ENCODE peak calls at places on chromosomes 7 and 10, in four cellular contexts. Y is H1, O is heart left ventricle, I is GM12864. Z is an unnamed sample.

GRCh38 chr10:19811517-19811916 is 4.7 kb upstream of the PLXDC2 start:
- DNase-seq in Y (no peak), O (peak), I (no peak), Z (peak)

GRCh38 chr10:1178506-1178905 is 122.3 kb downstream of the WDR37 start:
- DNase-seq in Y (no peak), O (no peak), I (no peak), Z (no peak)

GRCh38 chr10:118046491-118047362 is at the start of gene RAB11FIP2:
- DNase-seq in Y (peak), O (peak), I (peak), Z (peak)

GRCh38 chr7:51084121-51084520 is 232.5 kb downstream of the COBL start:
- DNase-seq in Y (no peak), O (no peak), I (no peak), Z (no peak)

GRCh38 chr10:79342811-79343541 is 4.3 kb upstream of the PPIF start:
- DNase-seq in Y (no peak), O (no peak), I (no peak), Z (no peak)

GRCh38 chr7:123871998-123872867 is 27.3 kb downstream of the HYAL4 start:
- DNase-seq in Y (peak), O (peak), I (peak), Z (peak)

GRCh38 chr7:26117142-26117807 is 34.7 kb upstream of the NFE2L3 start:
- DNase-seq in Y (no peak), O (no peak), I (no peak), Z (no peak)

GRCh38 chr10:77355844-77356243 is 281.8 kb downstream of the KCNMA1 start:
- DNase-seq in Y (no peak), O (no peak), I (no peak), Z (peak)

GRCh38 chr7:5854738-5855137 is 25.9 kb upstream of the OCM start:
- DNase-seq in Y (no peak), O (no peak), I (no peak), Z (no peak)

GRCh38 chr7:25311346-25311745 is 83.1 kb upstream of the NPVF start:
- DNase-seq in Y (no peak), O (no peak), I (no peak), Z (no peak)

GRCh38 chr10:115427611-115428010 is 334.4 kb downstream of the ATRNL1 start:
- DNase-seq in Y (no peak), O (no peak), I (no peak), Z (no peak)

GRCh38 chr7:28999839-29000238 is 41.7 kb upstream of the TRIL start:
- DNase-seq in Y (no peak), O (no peak), I (no peak), Z (no peak)

GRCh38 chr7:3176112-3176836 is 124.8 kb upstream of the SDK1 start:
- DNase-seq in Y (peak), O (no peak), I (no peak), Z (no peak)

GRCh38 chr10:125554016-125554703 is 128.8 kb downstream of the TEX36 start:
- DNase-seq in Y (no peak), O (no peak), I (no peak), Z (no peak)

GRCh38 chr7:81577642-81578349 is 192.1 kb downstream of the HGF start:
- DNase-seq in Y (no peak), O (no peak), I (no peak), Z (no peak)

GRCh38 chr10:51092402-51092801 is 18.1 kb downstream of the PRKG1 start:
- DNase-seq in Y (no peak), O (peak), I (no peak), Z (peak)

GRCh38 chr10:48464871-48465736 is 139.8 kb downstream of the ARHGAP22 start:
- DNase-seq in Y (no peak), O (peak), I (no peak), Z (no peak)

GRCh38 chr10:21518629-21519321 is 6.7 kb downstream of the SKIDA1 start:
- DNase-seq in Y (no peak), O (no peak), I (no peak), Z (peak)

GRCh38 chr10:133255323-133255722 is 17.7 kb downstream of the VENTX start:
- DNase-seq in Y (no peak), O (no peak), I (no peak), Z (no peak)

GRCh38 chr7:157337316-157338149 is 729 bp downstream of the DNAJB6 start:
- DNase-seq in Y (no peak), O (peak), I (no peak), Z (peak)

GRCh38 chr7:70595741-70596574 is 536.0 kb upstream of the GALNT17 start:
- DNase-seq in Y (no peak), O (no peak), I (no peak), Z (no peak)
- H3K4me3 ChIP-seq in Y (peak), O (peak), I (peak), Z (no peak)

GRCh38 chr7:85018498-85018897 is 168.4 kb downstream of the SEMA3D start:
- DNase-seq in Y (no peak), O (no peak), I (no peak), Z (peak)
- TF ChIP-seq CTCF in Y (no peak), O (no peak), I (no peak), Z (peak)

DNA sequence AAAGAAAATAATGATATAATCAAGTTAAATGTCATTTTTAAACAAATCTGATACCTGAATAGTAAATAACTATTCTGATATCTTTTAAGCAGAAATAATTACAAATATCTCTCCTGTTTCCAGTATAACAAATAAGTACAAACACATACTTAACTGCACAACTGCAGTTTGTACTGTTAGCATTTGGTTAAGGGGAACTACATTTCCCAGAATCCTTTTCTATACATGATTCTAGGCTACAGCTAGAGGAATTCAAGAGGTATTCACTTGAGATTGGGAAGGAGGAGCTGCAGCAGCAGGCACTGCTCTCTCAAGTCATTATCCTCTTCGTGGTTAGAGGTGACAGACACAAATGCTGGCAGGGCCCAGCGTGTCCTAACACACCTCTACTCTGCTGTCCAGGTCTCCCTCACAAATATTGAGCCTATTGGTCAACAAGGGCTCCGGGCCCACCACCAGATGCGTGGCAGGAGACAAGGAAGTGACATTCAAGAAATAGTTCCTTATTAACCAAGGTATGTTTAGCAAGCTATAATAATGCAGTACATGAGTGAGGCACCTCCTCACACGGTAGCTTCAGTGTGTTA is 255.1 kb upstream of the MKLN1 start:
- DNase-seq in Y (no peak), O (no peak), I (no peak), Z (peak)
- H3K4me3 ChIP-seq in Y (no peak), O (no peak), I (no peak), Z (no peak)

GRCh38 chr10:109889867-109890266 is 33.4 kb downstream of the XPNPEP1 start:
- DNase-seq in Y (no peak), O (no peak), I (no peak), Z (peak)
- TF ChIP-seq CTCF in Y (no peak), O (no peak), I (no peak), Z (peak)

GRCh38 chr10:97851341-97852001 is 1.8 kb downstream of the GOLGA7B start:
- DNase-seq in Y (no peak), O (no peak), I (no peak), Z (no peak)
- H3K4me3 ChIP-seq in Y (no peak), O (no peak), I (no peak), Z (no peak)

GRCh38 chr7:1289681-1290261 is 57.1 kb downstream of the UNCX start:
- DNase-seq in Y (no peak), O (no peak), I (no peak), Z (no peak)

GRCh38 chr7:1291040-1291689 is 58.5 kb downstream of the UNCX start:
- DNase-seq in Y (no peak), O (no peak), I (no peak), Z (no peak)

GRCh38 chr7:1288996-1289551 is 56.4 kb downstream of the UNCX start:
- DNase-seq in Y (no peak), O (no peak), I (no peak), Z (no peak)

GRCh38 chr7:1291846-1292765 is 59.4 kb downstream of the UNCX start:
- DNase-seq in Y (no peak), O (no peak), I (no peak), Z (no peak)

GRCh38 chr7:1290262-1291039 is 57.8 kb downstream of the UNCX start:
- DNase-seq in Y (no peak), O (no peak), I (no peak), Z (no peak)
- TF ChIP-seq CTCF in Y (no peak), O (no peak), I (no peak), Z (no peak)

DNA sequence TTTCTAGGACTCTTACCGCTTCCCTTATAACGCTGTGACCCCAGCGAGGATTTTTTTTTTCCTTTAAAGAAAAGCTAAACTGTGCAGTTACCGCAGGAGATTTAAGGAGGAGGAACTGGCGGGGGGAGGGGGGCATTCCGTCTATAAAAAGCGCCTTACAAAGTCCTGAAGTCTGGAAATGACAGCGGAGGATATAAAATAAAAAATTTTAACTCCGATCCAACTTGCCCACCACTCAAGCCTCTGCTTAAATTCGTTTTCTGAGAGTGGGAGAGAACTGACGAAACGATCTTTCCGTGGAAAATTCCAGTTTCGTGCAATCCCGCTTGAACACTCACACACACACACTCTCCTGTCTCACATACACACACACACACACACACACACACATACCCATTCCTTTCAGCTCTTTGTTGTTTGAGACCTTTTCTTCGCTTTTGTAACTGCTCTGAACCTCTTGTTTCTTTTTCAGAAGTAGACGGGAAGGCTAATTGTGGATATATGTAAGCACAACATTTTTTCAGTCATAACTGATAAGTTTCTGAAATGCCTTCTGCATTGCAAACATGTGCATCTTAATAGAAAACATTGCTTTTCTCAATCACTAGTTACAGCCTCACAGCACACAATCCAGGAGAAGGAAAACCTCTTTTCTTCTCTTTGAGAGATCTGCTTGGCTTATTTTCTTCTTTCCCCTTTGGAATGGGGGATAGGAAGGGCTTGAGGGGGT is 748 bp downstream of the HPSE2 start:
- DNase-seq in Y (no peak), O (no peak), I (no peak), Z (peak)
- H3K4me3 ChIP-seq in Y (peak), O (peak), I (no peak), Z (no peak)

Z was measured in choroid plexus epithelial cell.